ENCODE peak calls at places on chromosome 22, in seven cellular contexts. S is Calu3, W is HFF-Myc, P is tibial artery, F is tibial nerve, L is mammary epithelial cell, Q is nephron progenitor cell. J is an unnamed sample.

GRCh38 chr22:47270463-47271135 is 508.1 kb downstream of the TBC1D22A start:
- DNase-seq in P (no peak), Q (no peak), L (no peak), W (no peak), F (no peak), S (peak), J (no peak)

GRCh38 chr22:42720263-42721044 is at the start of gene A4GALT:
- DNase-seq in S (peak), W (no peak), P (no peak), L (no peak), Q (peak), F (no peak), J (no peak)

GRCh38 chr22:24145446-24146189 is 35.7 kb upstream of the SUSD2 start:
- DNase-seq in P (no peak), F (no peak), S (no peak), W (no peak), Q (no peak), L (no peak), J (no peak)

GRCh38 chr22:17734197-17734596 is 40.1 kb downstream of the BID start:
- DNase-seq in P (peak), F (no peak), W (no peak), Q (no peak), S (no peak), L (no peak), J (no peak)

GRCh38 chr22:26362471-26362870 is 66.6 kb upstream of the ASPHD2 start:
- DNase-seq in Q (no peak), P (no peak), S (no peak), L (peak), W (no peak), F (no peak), J (no peak)

GRCh38 chr22:46561435-46561905 is 24.1 kb upstream of the CELSR1 start:
- DNase-seq in Q (no peak), P (no peak), F (peak), W (no peak), L (no peak), S (no peak), J (peak)

GRCh38 chr22:22099194-22099486 is 116.6 kb upstream of the TOP3B start:
- DNase-seq in S (no peak), L (no peak), Q (no peak), F (no peak), W (no peak), P (no peak), J (no peak)

GRCh38 chr22:28774378-28774777 is 1.9 kb downstream of the CCDC117 start:
- DNase-seq in F (no peak), P (no peak), S (no peak), Q (no peak), W (no peak), L (no peak), J (no peak)

GRCh38 chr22:30104501-30105156 is 24.4 kb downstream of the HORMAD2 start:
- DNase-seq in F (no peak), Q (no peak), P (no peak), S (no peak), L (no peak), W (no peak), J (no peak)

GRCh38 chr22:24402460-24403192 is 24.8 kb upstream of the ADORA2A start:
- DNase-seq in W (peak), Q (no peak), L (peak), P (peak), F (peak), S (peak), J (peak)

GRCh38 chr22:20110359-20110985 is 5.4 kb upstream of the RANBP1 start:
- DNase-seq in F (no peak), P (no peak), L (no peak), S (no peak), Q (no peak), W (no peak), J (no peak)

GRCh38 chr22:20107951-20108756 is 7.8 kb upstream of the RANBP1 start:
- DNase-seq in Q (no peak), W (no peak), F (no peak), S (no peak), P (no peak), L (no peak), J (no peak)

GRCh38 chr22:20108757-20109230 is 7.1 kb upstream of the RANBP1 start:
- DNase-seq in W (no peak), L (no peak), Q (no peak), S (no peak), P (no peak), F (no peak), J (no peak)

GRCh38 chr22:20111045-20111688 is 4.7 kb upstream of the RANBP1 start:
- DNase-seq in Q (no peak), L (no peak), W (no peak), S (no peak), F (no peak), P (no peak), J (peak)

DNA sequence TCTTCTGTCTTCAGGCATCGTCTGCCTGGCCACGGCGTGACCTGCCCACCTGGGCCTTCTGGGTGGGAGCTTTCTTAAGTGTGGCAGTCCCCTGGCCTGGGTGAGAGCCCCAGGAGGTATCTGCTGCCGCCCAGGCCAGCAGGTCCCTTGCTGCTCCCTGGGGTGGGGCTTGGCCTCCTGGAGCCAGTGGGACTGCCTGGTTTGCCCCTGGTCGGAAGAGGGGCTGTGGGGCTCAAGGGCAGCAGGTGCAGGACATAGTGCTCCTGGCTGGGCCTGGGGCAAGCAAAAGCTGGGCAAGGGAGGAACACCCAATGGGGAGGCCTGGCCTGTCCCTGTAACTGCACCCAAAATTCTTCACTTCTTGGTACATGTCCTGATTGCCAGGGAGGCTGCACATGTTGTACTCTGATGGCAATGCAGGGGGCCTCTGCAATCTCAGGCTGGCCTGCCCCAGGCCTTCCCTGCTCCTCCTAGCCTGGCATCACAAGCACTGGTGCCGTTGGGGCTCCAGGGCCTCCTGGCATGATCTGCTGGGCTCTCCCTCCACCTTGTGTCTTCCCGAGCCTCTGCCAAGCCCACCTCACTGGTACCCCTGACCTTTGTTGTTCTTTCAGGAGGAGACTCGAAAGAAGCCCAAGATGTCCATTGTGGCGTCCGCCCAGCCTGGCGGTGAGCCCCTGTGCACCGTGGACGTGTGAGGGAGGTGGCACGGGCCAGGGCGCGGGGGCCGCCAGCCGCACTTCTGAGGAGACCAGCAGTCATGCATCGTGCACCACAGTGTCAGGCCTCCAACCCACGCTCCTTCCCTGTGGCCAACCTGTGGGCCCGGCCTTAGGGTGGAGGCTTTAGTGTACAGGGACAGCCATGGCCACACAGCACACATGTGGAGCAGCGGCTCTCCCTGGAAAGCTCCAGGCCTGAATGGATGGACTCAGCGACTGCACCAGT is 6.2 kb upstream of the RANBP1 start:
- DNase-seq in P (no peak), S (no peak), W (no peak), L (no peak), Q (no peak), F (no peak), J (no peak)
- TF ChIP-seq CTCF in P (no peak), S (no peak), W (no peak), L (no peak), Q (no peak), F (no peak), J (no peak)

GRCh38 chr22:33666661-33667619 is 253.3 kb downstream of the LARGE1 start:
- DNase-seq in Q (no peak), F (no peak), W (no peak), P (no peak), S (no peak), L (no peak), J (no peak)
- TF ChIP-seq CTCF in Q (no peak), F (no peak), W (no peak), P (no peak), S (no peak), L (no peak), J (no peak)

GRCh38 chr22:49370841-49371301 is 456.8 kb downstream of the BRD1 start:
- DNase-seq in P (peak), S (no peak), L (no peak), W (no peak), Q (no peak), F (no peak), J (no peak)

GRCh38 chr22:49371325-49372110 is 456.2 kb downstream of the BRD1 start:
- DNase-seq in F (no peak), Q (no peak), W (no peak), P (peak), S (no peak), L (no peak), J (no peak)

GRCh38 chr22:49368976-49369725 is 458.5 kb downstream of the BRD1 start:
- DNase-seq in Q (no peak), F (no peak), L (no peak), S (no peak), P (peak), W (no peak), J (no peak)

GRCh38 chr22:49368221-49368975 is 459.3 kb downstream of the BRD1 start:
- DNase-seq in Q (no peak), W (no peak), P (peak), S (no peak), L (no peak), F (peak), J (no peak)

GRCh38 chr22:49369726-49370717 is 457.7 kb downstream of the BRD1 start:
- DNase-seq in P (peak), F (no peak), S (no peak), W (no peak), L (no peak), Q (no peak), J (no peak)
- TF ChIP-seq CTCF in P (no peak), F (no peak), S (no peak), W (no peak), L (no peak), Q (no peak), J (no peak)

DNA sequence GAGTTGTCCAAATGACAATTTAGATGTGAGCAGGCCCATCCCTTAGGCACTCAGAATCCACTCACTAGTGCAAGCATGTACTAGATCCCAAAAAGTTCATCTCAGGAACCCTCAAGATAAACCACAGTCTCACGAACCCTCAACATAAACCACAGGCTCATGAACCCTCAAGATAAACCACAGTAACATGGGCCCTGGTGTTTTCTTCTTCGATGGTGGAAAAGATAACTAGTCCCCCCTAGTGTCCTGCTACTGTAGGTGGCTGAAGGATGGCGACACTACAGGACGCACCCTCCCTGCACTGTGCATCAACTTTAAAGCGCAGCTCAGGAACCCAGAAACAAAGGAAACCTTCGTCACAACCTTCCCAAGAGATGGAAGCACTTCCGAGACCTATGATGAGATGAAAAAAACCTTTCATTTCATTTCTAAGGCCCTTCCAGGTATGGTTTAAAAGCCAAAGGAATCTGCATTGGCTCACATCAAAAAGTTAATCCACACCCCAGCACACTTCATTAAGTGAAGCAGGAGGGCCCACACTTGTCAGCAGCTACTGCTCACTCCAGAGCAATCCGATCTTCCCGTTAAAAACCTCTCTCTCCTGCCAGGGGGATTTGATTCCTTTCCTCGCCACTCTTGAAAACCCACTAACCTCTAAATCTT is 2.4 kb downstream of the LARGE1 start:
- DNase-seq in Q (peak), F (no peak), W (no peak), L (no peak), S (no peak), P (no peak), J (peak)
- TF ChIP-seq CTCF in Q (peak), F (no peak), W (peak), L (peak), S (no peak), P (no peak), J (peak)

J was measured in HepG2.